ENCODE peak calls at places on chromosomes 1 and 21, in eight cellular contexts. One of them, this sample, is unnamed.

GRCh38 chr1:218705391-218705790 is 360.3 kb downstream of the TGFB2 start:
- DNase-seq in left ventricle myocardium inferior: no peak
- DNase-seq in IMR-90: peak; percentile 22
- DNase-seq in neural progenitor cell: no peak
- DNase-seq in choroid plexus epithelial cell: peak; percentile 30
- DNase-seq in colonic mucosa: no peak
- DNase-seq in mesothelial cell of epicardium: no peak
- DNase-seq in PC-9: peak; percentile 79
- DNase-seq in this sample: no peak

GRCh38 chr1:222171005-222171404 is 376.9 kb downstream of the HHIPL2 start:
- DNase-seq in left ventricle myocardium inferior: no peak
- DNase-seq in neural progenitor cell: peak; percentile 58
- DNase-seq in IMR-90: peak; percentile 70
- DNase-seq in mesothelial cell of epicardium: no peak
- DNase-seq in PC-9: peak; percentile 38
- DNase-seq in choroid plexus epithelial cell: peak; percentile 79
- DNase-seq in colonic mucosa: no peak
- DNase-seq in this sample: peak; percentile 40

GRCh38 chr1:25543425-25544242 is at the start of gene LDLRAP1:
- DNase-seq in colonic mucosa: peak; percentile 81
- DNase-seq in neural progenitor cell: peak; percentile 90
- DNase-seq in left ventricle myocardium inferior: peak; percentile 78
- DNase-seq in mesothelial cell of epicardium: peak; percentile 74
- DNase-seq in IMR-90: peak; percentile 62
- DNase-seq in choroid plexus epithelial cell: peak; percentile 77
- DNase-seq in PC-9: no peak
- DNase-seq in this sample: peak; percentile 93

GRCh38 chr1:31425301-31426081 is 12.5 kb downstream of the SERINC2 start:
- DNase-seq in choroid plexus epithelial cell: no peak
- DNase-seq in mesothelial cell of epicardium: no peak
- DNase-seq in left ventricle myocardium inferior: no peak
- DNase-seq in neural progenitor cell: no peak
- DNase-seq in PC-9: no peak
- DNase-seq in IMR-90: no peak
- DNase-seq in colonic mucosa: no peak
- DNase-seq in this sample: no peak

GRCh38 chr1:71577451-71578131 is 496.8 kb upstream of the ZRANB2 start:
- DNase-seq in PC-9: no peak
- DNase-seq in neural progenitor cell: no peak
- DNase-seq in mesothelial cell of epicardium: no peak
- DNase-seq in choroid plexus epithelial cell: no peak
- DNase-seq in colonic mucosa: no peak
- DNase-seq in left ventricle myocardium inferior: no peak
- DNase-seq in IMR-90: no peak
- DNase-seq in this sample: no peak

GRCh38 chr1:7454052-7454815 is 316.9 kb upstream of the VAMP3 start:
- DNase-seq in PC-9: no peak
- DNase-seq in left ventricle myocardium inferior: peak; percentile 31
- DNase-seq in neural progenitor cell: peak; percentile 27
- DNase-seq in choroid plexus epithelial cell: peak; percentile 43
- DNase-seq in IMR-90: peak; percentile 39
- DNase-seq in mesothelial cell of epicardium: no peak
- DNase-seq in colonic mucosa: peak; percentile 28
- DNase-seq in this sample: no peak

GRCh38 chr1:153985984-153986761 is at the start of gene RAB13:
- DNase-seq in left ventricle myocardium inferior: peak; percentile 86
- DNase-seq in mesothelial cell of epicardium: peak; percentile 74
- DNase-seq in choroid plexus epithelial cell: peak; percentile 81
- DNase-seq in PC-9: peak; percentile 66
- DNase-seq in IMR-90: peak; percentile 80
- DNase-seq in colonic mucosa: peak; percentile 93
- DNase-seq in neural progenitor cell: peak; percentile 92
- DNase-seq in this sample: peak; percentile 56

GRCh38 chr1:157197906-157198435 is 59.8 kb upstream of the ETV3 start:
- DNase-seq in mesothelial cell of epicardium: no peak
- DNase-seq in left ventricle myocardium inferior: no peak
- DNase-seq in IMR-90: no peak
- DNase-seq in PC-9: no peak
- DNase-seq in colonic mucosa: no peak
- DNase-seq in neural progenitor cell: no peak
- DNase-seq in choroid plexus epithelial cell: no peak
- DNase-seq in this sample: no peak

GRCh38 chr1:24351918-24352637 is 32.9 kb downstream of the GRHL3 start:
- DNase-seq in colonic mucosa: no peak
- DNase-seq in neural progenitor cell: no peak
- DNase-seq in mesothelial cell of epicardium: no peak
- DNase-seq in IMR-90: peak; percentile 73
- DNase-seq in PC-9: no peak
- DNase-seq in left ventricle myocardium inferior: no peak
- DNase-seq in choroid plexus epithelial cell: peak; percentile 49
- DNase-seq in this sample: peak; percentile 63

GRCh38 chr1:42333662-42334239 is 1.3 kb downstream of the FOXJ3 start:
- DNase-seq in colonic mucosa: no peak
- DNase-seq in neural progenitor cell: peak; percentile 18
- DNase-seq in mesothelial cell of epicardium: no peak
- DNase-seq in left ventricle myocardium inferior: no peak
- DNase-seq in PC-9: no peak
- DNase-seq in choroid plexus epithelial cell: no peak
- DNase-seq in IMR-90: peak; percentile 20
- DNase-seq in this sample: peak; percentile 50

GRCh38 chr1:42336978-42337377 is 1.9 kb upstream of the FOXJ3 start:
- DNase-seq in left ventricle myocardium inferior: no peak
- DNase-seq in neural progenitor cell: peak; percentile 40
- DNase-seq in PC-9: no peak
- DNase-seq in choroid plexus epithelial cell: no peak
- DNase-seq in mesothelial cell of epicardium: no peak
- DNase-seq in IMR-90: no peak
- DNase-seq in colonic mucosa: no peak
- DNase-seq in this sample: no peak

GRCh38 chr1:42335809-42336518 is 929 bp upstream of the FOXJ3 start:
- DNase-seq in mesothelial cell of epicardium: no peak
- DNase-seq in neural progenitor cell: no peak
- DNase-seq in IMR-90: peak; percentile 45
- DNase-seq in choroid plexus epithelial cell: peak; percentile 73
- DNase-seq in colonic mucosa: no peak
- DNase-seq in PC-9: peak; percentile 93
- DNase-seq in left ventricle myocardium inferior: no peak
- DNase-seq in this sample: peak; percentile 25

GRCh38 chr1:42334240-42335049 is 590 bp downstream of the FOXJ3 start:
- DNase-seq in mesothelial cell of epicardium: no peak
- DNase-seq in neural progenitor cell: peak; percentile 75
- DNase-seq in left ventricle myocardium inferior: peak; percentile 53
- DNase-seq in colonic mucosa: peak; percentile 63
- DNase-seq in PC-9: peak; percentile 73
- DNase-seq in IMR-90: peak; percentile 43
- DNase-seq in choroid plexus epithelial cell: peak; percentile 58
- DNase-seq in this sample: peak; percentile 48

DNA sequence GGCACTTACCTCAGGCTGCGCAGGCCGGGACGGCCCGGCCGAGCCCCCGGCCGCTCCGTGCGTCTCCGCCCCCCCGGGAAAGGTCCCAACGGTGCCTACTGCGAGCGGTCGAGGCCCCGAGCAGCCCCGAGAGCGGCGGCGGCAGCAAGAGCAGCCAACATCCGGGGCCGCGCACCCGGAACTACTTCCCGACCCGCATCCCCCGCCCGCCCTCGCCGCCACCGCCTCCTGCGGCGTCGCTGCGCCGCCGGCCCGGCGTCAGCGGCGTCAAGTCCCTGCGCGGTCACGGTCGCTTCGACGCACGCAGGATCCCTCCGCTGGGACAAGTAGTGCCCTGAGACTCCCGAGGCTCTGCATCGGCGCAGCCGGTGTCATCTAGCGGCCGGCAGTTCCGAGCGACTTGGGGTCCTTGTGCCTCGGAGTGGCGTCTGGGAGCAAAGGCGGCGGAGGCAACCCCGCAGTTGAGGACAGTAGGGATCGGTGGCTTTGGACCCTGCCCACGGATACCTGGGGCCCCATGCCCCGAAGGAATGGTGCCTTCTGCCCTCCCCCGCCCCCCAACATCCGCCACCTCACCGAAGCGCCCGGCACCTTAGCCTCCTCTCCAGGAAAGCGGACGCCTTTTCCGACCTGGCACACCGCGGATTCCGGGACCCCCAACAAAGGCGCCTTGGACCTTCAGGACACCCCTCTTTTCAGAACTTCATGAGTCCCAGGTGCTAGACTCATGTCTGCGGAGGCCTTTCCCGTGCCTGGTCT is at the start of gene FOXJ3:
- DNase-seq in choroid plexus epithelial cell: peak; percentile 96
- DNase-seq in PC-9: peak; percentile 84
- DNase-seq in IMR-90: peak; percentile 96
- DNase-seq in mesothelial cell of epicardium: peak; percentile 92
- DNase-seq in neural progenitor cell: peak; percentile 97
- DNase-seq in colonic mucosa: peak; percentile 93
- DNase-seq in left ventricle myocardium inferior: peak; percentile 93
- DNase-seq in this sample: peak; percentile 95
- TF ChIP-seq CTCF in choroid plexus epithelial cell: no peak
- TF ChIP-seq CTCF in PC-9: no peak
- TF ChIP-seq CTCF in IMR-90: peak; percentile 2
- TF ChIP-seq CTCF in mesothelial cell of epicardium: no peak
- TF ChIP-seq CTCF in neural progenitor cell: no peak
- TF ChIP-seq CTCF in colonic mucosa: no peak
- TF ChIP-seq CTCF in left ventricle myocardium inferior: no peak
- TF ChIP-seq CTCF in this sample: peak; percentile 40

GRCh38 chr1:224697888-224698450 is 81.9 kb downstream of the CNIH3 start:
- DNase-seq in IMR-90: no peak
- DNase-seq in left ventricle myocardium inferior: no peak
- DNase-seq in PC-9: no peak
- DNase-seq in colonic mucosa: no peak
- DNase-seq in choroid plexus epithelial cell: no peak
- DNase-seq in neural progenitor cell: peak; percentile 13
- DNase-seq in mesothelial cell of epicardium: no peak
- DNase-seq in this sample: no peak

GRCh38 chr1:224696891-224697765 is 81.0 kb downstream of the CNIH3 start:
- DNase-seq in choroid plexus epithelial cell: peak; percentile 42
- DNase-seq in PC-9: no peak
- DNase-seq in left ventricle myocardium inferior: no peak
- DNase-seq in mesothelial cell of epicardium: no peak
- DNase-seq in IMR-90: peak; percentile 81
- DNase-seq in colonic mucosa: no peak
- DNase-seq in neural progenitor cell: no peak
- DNase-seq in this sample: no peak

GRCh38 chr1:224704409-224704735 is 88.3 kb downstream of the CNIH3 start:
- DNase-seq in neural progenitor cell: no peak
- DNase-seq in IMR-90: no peak
- DNase-seq in colonic mucosa: no peak
- DNase-seq in mesothelial cell of epicardium: no peak
- DNase-seq in choroid plexus epithelial cell: no peak
- DNase-seq in PC-9: no peak
- DNase-seq in left ventricle myocardium inferior: no peak
- DNase-seq in this sample: no peak

GRCh38 chr1:224703702-224704408 is 87.7 kb downstream of the CNIH3 start:
- DNase-seq in choroid plexus epithelial cell: no peak
- DNase-seq in PC-9: no peak
- DNase-seq in IMR-90: no peak
- DNase-seq in mesothelial cell of epicardium: no peak
- DNase-seq in left ventricle myocardium inferior: no peak
- DNase-seq in colonic mucosa: no peak
- DNase-seq in neural progenitor cell: no peak
- DNase-seq in this sample: no peak

DNA sequence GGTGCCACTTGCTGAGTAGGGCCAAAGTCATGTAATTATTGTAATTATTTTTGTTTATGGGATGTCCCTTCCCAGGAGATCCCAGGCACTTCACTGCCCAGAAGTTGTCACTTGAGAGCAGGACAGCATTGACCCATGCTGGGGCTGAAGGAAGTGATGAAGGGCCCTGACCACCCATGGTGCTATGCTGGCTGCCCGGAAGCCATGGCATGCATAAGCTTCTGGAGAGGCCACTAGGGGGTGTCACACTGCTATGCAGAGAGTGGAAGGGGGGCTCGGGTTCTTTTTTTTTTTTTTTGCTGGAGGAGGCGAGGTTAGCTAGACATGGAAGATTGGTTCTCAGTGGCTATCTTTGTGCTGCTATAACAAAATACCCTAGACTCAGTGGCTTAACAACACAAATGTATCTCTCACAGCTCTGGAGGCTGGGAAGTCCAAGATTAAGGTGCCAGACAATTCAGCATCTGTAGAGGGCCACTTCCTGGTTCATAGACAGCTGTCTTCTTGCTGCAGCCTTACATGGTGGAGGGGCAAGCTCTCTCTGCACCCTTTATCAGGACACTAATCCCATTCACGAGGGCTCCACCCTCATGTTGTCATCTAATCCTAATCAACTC is 84.9 kb downstream of the CNIH3 start:
- DNase-seq in mesothelial cell of epicardium: no peak
- DNase-seq in choroid plexus epithelial cell: peak; percentile 41
- DNase-seq in PC-9: no peak
- DNase-seq in IMR-90: peak; percentile 7
- DNase-seq in colonic mucosa: no peak
- DNase-seq in neural progenitor cell: peak; percentile 71
- DNase-seq in left ventricle myocardium inferior: no peak
- DNase-seq in this sample: peak; percentile 54
- TF ChIP-seq CTCF in mesothelial cell of epicardium: no peak
- TF ChIP-seq CTCF in choroid plexus epithelial cell: peak; percentile 67
- TF ChIP-seq CTCF in PC-9: peak; percentile 58
- TF ChIP-seq CTCF in IMR-90: peak; percentile 39
- TF ChIP-seq CTCF in colonic mucosa: no peak
- TF ChIP-seq CTCF in neural progenitor cell: peak; percentile 52
- TF ChIP-seq CTCF in left ventricle myocardium inferior: peak; percentile 30
- TF ChIP-seq CTCF in this sample: peak; percentile 67

DNA sequence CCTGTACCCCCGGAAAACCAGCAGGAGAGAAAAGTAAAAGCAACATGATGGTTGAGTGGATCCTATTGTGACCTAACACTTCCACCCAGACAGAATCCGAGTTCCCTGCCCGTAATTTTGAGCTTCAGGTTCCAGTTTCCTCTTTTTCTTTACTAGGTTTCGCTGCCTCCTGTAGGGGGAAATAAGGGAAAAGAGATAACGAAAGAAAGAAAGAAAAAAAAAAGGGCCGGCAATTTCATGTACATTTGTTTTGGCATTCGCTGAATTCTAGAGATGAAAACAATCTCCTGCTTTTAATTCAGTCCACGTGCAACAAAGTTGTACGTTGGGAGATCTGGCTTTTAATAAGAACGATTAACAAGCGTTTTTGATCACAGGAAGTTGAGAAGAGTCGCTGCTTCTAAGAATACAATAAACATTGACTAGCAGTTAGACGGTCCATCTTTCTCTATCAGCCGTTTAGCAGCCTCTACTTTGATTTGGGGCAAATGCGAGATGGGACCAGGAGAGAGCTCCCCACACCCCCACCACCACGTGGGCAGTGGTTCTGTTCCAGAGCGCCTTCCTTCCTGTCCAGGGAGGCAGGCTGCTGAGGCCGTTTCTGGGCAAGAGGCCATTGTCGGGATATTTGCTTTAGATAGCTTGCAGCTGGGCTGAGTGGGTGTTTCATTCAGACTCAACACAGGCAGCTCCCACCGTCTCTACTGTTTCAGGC is 155.9 kb upstream of the RUNX1 start:
- DNase-seq in PC-9: no peak
- DNase-seq in mesothelial cell of epicardium: peak; percentile 56
- DNase-seq in neural progenitor cell: no peak
- DNase-seq in choroid plexus epithelial cell: peak; percentile 95
- DNase-seq in IMR-90: peak; percentile 98
- DNase-seq in left ventricle myocardium inferior: peak; percentile 80
- DNase-seq in colonic mucosa: peak; percentile 60
- DNase-seq in this sample: no peak
- TF ChIP-seq CTCF in PC-9: no peak
- TF ChIP-seq CTCF in mesothelial cell of epicardium: no peak
- TF ChIP-seq CTCF in neural progenitor cell: no peak
- TF ChIP-seq CTCF in choroid plexus epithelial cell: peak; percentile 44
- TF ChIP-seq CTCF in IMR-90: peak; percentile 44
- TF ChIP-seq CTCF in left ventricle myocardium inferior: no peak
- TF ChIP-seq CTCF in colonic mucosa: no peak
- TF ChIP-seq CTCF in this sample: no peak

GRCh38 chr1:112955678-112956502 is at the start of gene SLC16A1:
- DNase-seq in PC-9: peak; percentile 81
- DNase-seq in mesothelial cell of epicardium: peak; percentile 91
- DNase-seq in colonic mucosa: peak; percentile 90
- DNase-seq in left ventricle myocardium inferior: peak; percentile 95
- DNase-seq in neural progenitor cell: peak; percentile 95
- DNase-seq in choroid plexus epithelial cell: peak; percentile 95
- DNase-seq in IMR-90: peak; percentile 91
- DNase-seq in this sample: peak; percentile 94
- TF ChIP-seq CTCF in PC-9: peak; percentile 31
- TF ChIP-seq CTCF in mesothelial cell of epicardium: no peak
- TF ChIP-seq CTCF in colonic mucosa: peak; percentile 28
- TF ChIP-seq CTCF in left ventricle myocardium inferior: peak; percentile 44
- TF ChIP-seq CTCF in neural progenitor cell: peak; percentile 25
- TF ChIP-seq CTCF in choroid plexus epithelial cell: peak; percentile 39
- TF ChIP-seq CTCF in IMR-90: peak; percentile 38
- TF ChIP-seq CTCF in this sample: peak; percentile 54

This sample was measured in GM13977.